ENCODE peak calls at places on chromosomes 16 and 17, in seven cellular contexts. W is thyroid gland, G is BJ, L is nephron progenitor cell, E is body of pancreas, T is hepatocyte, H is Calu3. F is an unnamed sample.

GRCh38 chr17:63436523-63437110 is 9.5 kb downstream of the CYB561 start:
- DNase-seq in E (peak; percentile 80), T (no peak), H (no peak), W (no peak), G (no peak), L (no peak), F (no peak)

GRCh38 chr17:4136373-4136772 is 6.5 kb downstream of the ZZEF1 start:
- DNase-seq in W (peak; percentile 92), L (no peak), G (no peak), H (no peak), T (no peak), E (peak; percentile 21), F (no peak)

GRCh38 chr17:55601874-55602364 is 90.7 kb upstream of the SMIM36 start:
- DNase-seq in G (no peak), H (peak; percentile 44), E (no peak), T (peak; percentile 51), L (peak; percentile 19), W (peak; percentile 15), F (no peak)

GRCh38 chr16:56401482-56401881 is 23.9 kb downstream of the AMFR start:
- DNase-seq in T (no peak), H (peak; percentile 39), L (no peak), G (no peak), W (no peak), E (no peak), F (peak; percentile 41)

GRCh38 chr16:8571061-8571596 is 19.2 kb downstream of the TMEM114 start:
- DNase-seq in G (peak; percentile 14), E (no peak), T (no peak), W (no peak), H (peak; percentile 45), L (no peak), F (no peak)

GRCh38 chr16:35559911-35560636 is 2100.7 kb downstream of the TP53TG3F start:
- DNase-seq in T (no peak), E (no peak), H (no peak), G (no peak), L (no peak), W (no peak), F (no peak)

GRCh38 chr16:88764913-88765349 is 20.1 kb downstream of the PIEZO1 start:
- DNase-seq in T (peak; percentile 83), G (no peak), L (no peak), W (peak; percentile 98), E (peak; percentile 84), H (peak; percentile 98), F (no peak)

GRCh38 chr17:57903961-57904360 is 51.3 kb downstream of the CUEDC1 start:
- DNase-seq in G (no peak), L (no peak), E (no peak), T (no peak), W (no peak), H (no peak), F (no peak)

GRCh38 chr17:8959312-8959918 is 6.1 kb downstream of the PIK3R5 start:
- DNase-seq in E (no peak), L (no peak), G (no peak), W (no peak), H (no peak), T (no peak), F (no peak)

GRCh38 chr17:64787255-64787920 is 125.3 kb upstream of the SMURF2 start:
- DNase-seq in E (no peak), H (no peak), W (no peak), T (peak; percentile 69), L (no peak), G (no peak), F (no peak)

GRCh38 chr17:59505610-59506276 is 59.7 kb upstream of the DHX40 start:
- DNase-seq in G (no peak), W (no peak), L (no peak), T (peak; percentile 44), E (no peak), H (no peak), F (no peak)

GRCh38 chr16:1863681-1864460 is 8.1 kb downstream of the MEIOB start:
- DNase-seq in L (no peak), E (peak; percentile 20), G (no peak), H (no peak), T (peak; percentile 50), W (peak; percentile 17), F (no peak)

GRCh38 chr16:27748868-27749546 is 199.1 kb downstream of the KATNIP start:
- DNase-seq in H (peak; percentile 74), G (peak; percentile 85), L (no peak), W (peak; percentile 88), T (peak; percentile 88), E (no peak), F (no peak)

GRCh38 chr17:79834575-79835469 is 4.4 kb downstream of the CBX4 start:
- DNase-seq in W (no peak), T (peak; percentile 26), L (peak; percentile 76), E (no peak), H (no peak), G (no peak), F (peak; percentile 71)

GRCh38 chr17:7747586-7747985 is 30.0 kb downstream of the DNAH2 start:
- DNase-seq in E (no peak), W (no peak), H (no peak), T (no peak), L (no peak), G (peak; percentile 24), F (no peak)

GRCh38 chr17:7742729-7743128 is 25.2 kb downstream of the DNAH2 start:
- DNase-seq in G (no peak), L (no peak), H (no peak), E (no peak), W (no peak), T (no peak), F (no peak)

GRCh38 chr17:7744416-7744815 is 26.9 kb downstream of the DNAH2 start:
- DNase-seq in T (no peak), E (no peak), W (no peak), L (no peak), G (no peak), H (no peak), F (no peak)

GRCh38 chr17:7748098-7748775 is 30.7 kb downstream of the DNAH2 start:
- DNase-seq in E (no peak), L (no peak), G (no peak), W (no peak), H (no peak), T (no peak), F (no peak)

DNA sequence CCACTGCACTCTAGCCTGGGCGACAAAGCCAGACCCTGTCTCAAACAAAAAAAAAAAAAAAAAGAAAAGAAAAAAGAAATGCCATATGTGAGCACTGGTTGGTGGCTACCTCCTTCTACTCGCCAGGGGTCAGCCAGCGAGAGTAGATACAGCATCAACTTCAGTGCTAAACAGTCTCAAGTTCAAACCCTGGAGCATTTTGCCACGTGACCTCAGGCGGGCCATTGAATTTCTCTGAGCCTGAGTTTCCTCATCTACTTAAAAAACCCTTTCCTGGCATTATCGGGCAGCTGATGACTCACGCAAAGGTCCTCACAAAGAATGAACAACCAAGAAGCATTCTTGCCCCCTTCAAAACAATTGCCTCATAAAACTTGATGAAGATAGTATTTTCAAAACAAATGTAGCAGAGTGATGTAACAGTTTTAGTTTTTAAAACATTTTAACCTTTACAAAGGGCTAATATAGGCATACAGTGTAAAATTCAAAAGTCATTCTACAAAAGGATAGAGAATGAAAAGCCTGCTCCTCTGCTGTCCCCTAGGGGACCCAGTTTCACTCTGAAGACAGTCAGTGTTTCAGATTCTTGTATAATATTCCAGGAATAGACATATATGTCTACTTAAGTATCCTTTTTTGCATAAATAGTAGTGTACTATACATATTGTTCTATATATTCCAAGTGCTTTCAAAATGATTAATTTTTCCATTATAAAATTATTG is 28.4 kb downstream of the DNAH2 start:
- DNase-seq in H (peak; percentile 50), W (no peak), L (no peak), T (peak; percentile 82), E (no peak), G (peak; percentile 52), F (no peak)
- TF ChIP-seq CTCF in H (no peak), W (no peak), L (no peak), T (no peak), E (no peak), G (peak; percentile 13), F (no peak)

DNA sequence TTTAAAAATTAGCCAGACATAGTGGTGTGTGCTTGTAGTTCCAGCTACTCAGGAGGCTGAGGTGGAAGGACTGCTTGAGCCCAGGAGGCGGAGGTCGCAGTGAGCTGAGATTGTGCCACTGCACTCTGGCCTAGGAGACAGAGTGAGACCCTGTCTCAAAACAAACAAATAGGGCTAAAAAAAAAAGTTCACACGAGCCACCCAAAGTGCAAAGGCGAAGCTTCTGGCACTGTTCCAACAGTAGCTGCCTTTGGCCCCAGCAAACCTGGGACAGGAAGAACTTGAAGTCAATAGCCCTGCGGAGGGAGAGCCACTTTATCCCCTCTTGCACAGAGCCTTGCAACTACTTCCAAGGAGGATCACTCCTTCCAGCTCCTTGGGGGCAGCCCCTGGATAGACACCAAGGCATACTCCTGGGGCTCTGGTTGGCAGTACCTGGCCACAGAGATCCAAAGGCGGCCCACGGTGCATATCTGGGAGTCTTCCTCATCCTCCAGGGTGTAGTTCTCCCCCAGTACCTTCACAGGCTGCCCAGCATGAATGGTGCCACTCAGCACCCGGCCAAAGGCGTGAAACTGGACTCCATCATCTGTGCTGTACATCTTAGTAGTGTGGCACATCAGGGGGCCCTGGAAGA is 14.7 kb downstream of the HIGD1B start:
- DNase-seq in W (no peak), T (no peak), E (no peak), L (no peak), H (no peak), G (no peak), F (no peak)
- TF ChIP-seq CTCF in W (no peak), T (no peak), E (no peak), L (no peak), H (no peak), G (no peak), F (no peak)

GRCh38 chr17:6186998-6187397 is 116.8 kb downstream of the WSCD1 start:
- DNase-seq in W (no peak), E (no peak), G (no peak), T (no peak), H (no peak), L (no peak), F (no peak)
- TF ChIP-seq CTCF in W (no peak), E (no peak), G (no peak), T (no peak), H (no peak), L (no peak), F (no peak)

GRCh38 chr16:53745753-53746258 is 41.9 kb downstream of the FTO start:
- DNase-seq in G (no peak), W (no peak), L (no peak), E (no peak), H (peak; percentile 43), T (no peak), F (no peak)
- TF ChIP-seq CTCF in G (peak; percentile 30), W (no peak), L (no peak), E (no peak), H (no peak), T (no peak), F (peak; percentile 17)

DNA sequence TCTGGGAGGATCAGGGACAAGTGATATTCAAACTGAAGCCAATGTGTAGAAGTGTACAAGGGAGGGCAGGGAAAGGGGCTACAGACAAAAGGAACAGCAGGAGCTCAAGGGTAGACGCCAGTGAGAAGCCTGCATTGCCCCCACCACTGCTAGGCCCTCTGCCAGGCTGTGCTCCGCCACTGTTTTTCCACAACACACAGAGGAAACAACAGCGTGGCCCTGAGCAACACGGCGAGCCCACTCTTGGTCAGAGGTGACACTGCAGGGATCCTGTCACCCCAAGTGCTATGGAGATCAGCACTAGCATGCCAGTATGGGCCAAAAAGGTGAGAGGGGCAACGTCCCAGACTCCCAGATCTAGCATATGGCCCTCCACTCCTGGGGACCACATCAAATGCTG is 23.4 kb downstream of the MYO18A start:
- DNase-seq in H (no peak), G (no peak), L (no peak), W (no peak), E (no peak), T (peak; percentile 6), F (no peak)
- TF ChIP-seq CTCF in H (no peak), G (no peak), L (no peak), W (no peak), E (no peak), T (no peak), F (no peak)